ENCODE peak calls at places on chromosomes 3 and 15, in seven cellular contexts. One of them, this sample, is unnamed.
A peak's percentile ranks its signal among the peaks of the same experiment; 100 is the strongest.

GRCh38 chr3:47128110-47128509 is 35.8 kb downstream of the SETD2 start:
- DNase-seq in heart left ventricle: no peak
- DNase-seq in right lobe of liver: no peak
- DNase-seq in lower lobe of right lung: no peak
- DNase-seq in esophagus squamous epithelium: no peak
- DNase-seq in tibial artery: no peak
- DNase-seq in CD8-positive, alpha-beta T cell: no peak
- DNase-seq in this sample: no peak

GRCh38 chr15:81097893-81098280 is 36.2 kb upstream of the CFAP161 start:
- DNase-seq in CD8-positive, alpha-beta T cell: no peak
- DNase-seq in tibial artery: no peak
- DNase-seq in heart left ventricle: no peak
- DNase-seq in right lobe of liver: no peak
- DNase-seq in esophagus squamous epithelium: no peak
- DNase-seq in lower lobe of right lung: no peak
- DNase-seq in this sample: no peak

GRCh38 chr3:152298393-152299242 is 29.9 kb downstream of the MBNL1 start:
- DNase-seq in esophagus squamous epithelium: peak; percentile 5
- DNase-seq in tibial artery: no peak
- DNase-seq in right lobe of liver: peak; percentile 69
- DNase-seq in lower lobe of right lung: no peak
- DNase-seq in heart left ventricle: peak; percentile 48
- DNase-seq in CD8-positive, alpha-beta T cell: no peak
- DNase-seq in this sample: no peak

GRCh38 chr3:134677196-134677986 is 26.6 kb upstream of the KY start:
- DNase-seq in right lobe of liver: no peak
- DNase-seq in esophagus squamous epithelium: no peak
- DNase-seq in heart left ventricle: peak; percentile 63
- DNase-seq in lower lobe of right lung: peak; percentile 51
- DNase-seq in tibial artery: no peak
- DNase-seq in CD8-positive, alpha-beta T cell: no peak
- DNase-seq in this sample: no peak

GRCh38 chr3:120459196-120459595 is 8.4 kb upstream of the FSTL1 start:
- DNase-seq in right lobe of liver: no peak
- DNase-seq in esophagus squamous epithelium: no peak
- DNase-seq in lower lobe of right lung: no peak
- DNase-seq in tibial artery: no peak
- DNase-seq in CD8-positive, alpha-beta T cell: no peak
- DNase-seq in heart left ventricle: no peak
- DNase-seq in this sample: no peak

GRCh38 chr3:42133500-42134298 is 42.5 kb downstream of the TRAK1 start:
- DNase-seq in tibial artery: no peak
- DNase-seq in lower lobe of right lung: no peak
- DNase-seq in right lobe of liver: no peak
- DNase-seq in esophagus squamous epithelium: no peak
- DNase-seq in CD8-positive, alpha-beta T cell: no peak
- DNase-seq in heart left ventricle: no peak
- DNase-seq in this sample: no peak

GRCh38 chr3:55416381-55416821 is 70.7 kb downstream of the WNT5A start:
- DNase-seq in lower lobe of right lung: no peak
- DNase-seq in heart left ventricle: no peak
- DNase-seq in CD8-positive, alpha-beta T cell: no peak
- DNase-seq in right lobe of liver: no peak
- DNase-seq in tibial artery: no peak
- DNase-seq in esophagus squamous epithelium: no peak
- DNase-seq in this sample: no peak

GRCh38 chr3:9715764-9716437 is 12.3 kb downstream of the CPNE9 start:
- DNase-seq in right lobe of liver: no peak
- DNase-seq in CD8-positive, alpha-beta T cell: no peak
- DNase-seq in tibial artery: peak; percentile 89
- DNase-seq in esophagus squamous epithelium: no peak
- DNase-seq in heart left ventricle: peak; percentile 77
- DNase-seq in lower lobe of right lung: peak; percentile 74
- DNase-seq in this sample: no peak

GRCh38 chr3:186969607-186970006 is 39.3 kb downstream of the ST6GAL1 start:
- DNase-seq in tibial artery: no peak
- DNase-seq in esophagus squamous epithelium: no peak
- DNase-seq in right lobe of liver: no peak
- DNase-seq in CD8-positive, alpha-beta T cell: no peak
- DNase-seq in heart left ventricle: no peak
- DNase-seq in lower lobe of right lung: no peak
- DNase-seq in this sample: no peak

GRCh38 chr15:98070132-98070531 is 109.6 kb downstream of the ARRDC4 start:
- DNase-seq in lower lobe of right lung: no peak
- DNase-seq in esophagus squamous epithelium: no peak
- DNase-seq in tibial artery: no peak
- DNase-seq in right lobe of liver: no peak
- DNase-seq in heart left ventricle: no peak
- DNase-seq in CD8-positive, alpha-beta T cell: no peak
- DNase-seq in this sample: no peak

GRCh38 chr3:129836381-129837056 is 57.0 kb downstream of the TMCC1 start:
- DNase-seq in heart left ventricle: no peak
- DNase-seq in right lobe of liver: no peak
- DNase-seq in CD8-positive, alpha-beta T cell: no peak
- DNase-seq in tibial artery: no peak
- DNase-seq in lower lobe of right lung: no peak
- DNase-seq in esophagus squamous epithelium: no peak
- DNase-seq in this sample: no peak

GRCh38 chr3:180870008-180870733 is 42.3 kb upstream of the FXR1 start:
- DNase-seq in heart left ventricle: peak; percentile 42
- DNase-seq in CD8-positive, alpha-beta T cell: no peak
- DNase-seq in tibial artery: no peak
- DNase-seq in right lobe of liver: peak; percentile 56
- DNase-seq in esophagus squamous epithelium: no peak
- DNase-seq in lower lobe of right lung: no peak
- DNase-seq in this sample: no peak

GRCh38 chr3:156211583-156211982 is 91.2 kb downstream of the KCNAB1 start:
- DNase-seq in heart left ventricle: no peak
- DNase-seq in esophagus squamous epithelium: no peak
- DNase-seq in CD8-positive, alpha-beta T cell: no peak
- DNase-seq in lower lobe of right lung: no peak
- DNase-seq in right lobe of liver: no peak
- DNase-seq in tibial artery: no peak
- DNase-seq in this sample: no peak

GRCh38 chr3:107407355-107407754 is 30.1 kb downstream of the CCDC54 start:
- DNase-seq in lower lobe of right lung: no peak
- DNase-seq in heart left ventricle: no peak
- DNase-seq in right lobe of liver: no peak
- DNase-seq in CD8-positive, alpha-beta T cell: no peak
- DNase-seq in tibial artery: no peak
- DNase-seq in esophagus squamous epithelium: no peak
- DNase-seq in this sample: no peak

GRCh38 chr3:105770410-105770809 is 98.4 kb downstream of the CBLB start:
- DNase-seq in CD8-positive, alpha-beta T cell: no peak
- DNase-seq in lower lobe of right lung: no peak
- DNase-seq in esophagus squamous epithelium: no peak
- DNase-seq in tibial artery: no peak
- DNase-seq in right lobe of liver: no peak
- DNase-seq in heart left ventricle: no peak
- DNase-seq in this sample: no peak

GRCh38 chr3:159263750-159264561 is 462.1 kb downstream of the MFSD1 start:
- DNase-seq in right lobe of liver: no peak
- DNase-seq in heart left ventricle: no peak
- DNase-seq in lower lobe of right lung: no peak
- DNase-seq in tibial artery: no peak
- DNase-seq in CD8-positive, alpha-beta T cell: no peak
- DNase-seq in esophagus squamous epithelium: no peak
- DNase-seq in this sample: no peak

GRCh38 chr15:66653398-66653797 is 48.6 kb upstream of the SMAD6 start:
- DNase-seq in lower lobe of right lung: no peak
- DNase-seq in right lobe of liver: no peak
- DNase-seq in heart left ventricle: no peak
- DNase-seq in esophagus squamous epithelium: no peak
- DNase-seq in tibial artery: no peak
- DNase-seq in CD8-positive, alpha-beta T cell: no peak
- DNase-seq in this sample: no peak

GRCh38 chr3:171393032-171393744 is 67.0 kb downstream of the TNIK start:
- DNase-seq in tibial artery: no peak
- DNase-seq in CD8-positive, alpha-beta T cell: no peak
- DNase-seq in heart left ventricle: no peak
- DNase-seq in esophagus squamous epithelium: no peak
- DNase-seq in right lobe of liver: no peak
- DNase-seq in lower lobe of right lung: no peak
- DNase-seq in this sample: no peak

GRCh38 chr3:20837676-20838302 is 651.8 kb upstream of the SGO1 start:
- DNase-seq in heart left ventricle: no peak
- DNase-seq in lower lobe of right lung: no peak
- DNase-seq in CD8-positive, alpha-beta T cell: no peak
- DNase-seq in tibial artery: no peak
- DNase-seq in right lobe of liver: no peak
- DNase-seq in esophagus squamous epithelium: no peak
- DNase-seq in this sample: no peak

GRCh38 chr3:111691293-111691909 is 96.3 kb upstream of the ZBED2 start:
- DNase-seq in CD8-positive, alpha-beta T cell: no peak
- DNase-seq in right lobe of liver: no peak
- DNase-seq in lower lobe of right lung: no peak
- DNase-seq in tibial artery: no peak
- DNase-seq in esophagus squamous epithelium: no peak
- DNase-seq in heart left ventricle: no peak
- DNase-seq in this sample: no peak

GRCh38 chr15:31511707-31512310 is 185.2 kb downstream of the KLF13 start:
- DNase-seq in tibial artery: no peak
- DNase-seq in heart left ventricle: no peak
- DNase-seq in esophagus squamous epithelium: no peak
- DNase-seq in lower lobe of right lung: no peak
- DNase-seq in CD8-positive, alpha-beta T cell: no peak
- DNase-seq in right lobe of liver: no peak
- DNase-seq in this sample: no peak

GRCh38 chr15:101669744-101670143 is 17.6 kb upstream of the TM2D3 start:
- DNase-seq in heart left ventricle: no peak
- DNase-seq in CD8-positive, alpha-beta T cell: no peak
- DNase-seq in lower lobe of right lung: no peak
- DNase-seq in tibial artery: no peak
- DNase-seq in esophagus squamous epithelium: no peak
- DNase-seq in right lobe of liver: no peak
- DNase-seq in this sample: no peak
- H3K36me3 ChIP-seq in heart left ventricle: peaks cover 41% of the 10 kb centered on the region
- H3K36me3 ChIP-seq in CD8-positive, alpha-beta T cell: peaks cover 28% of the 10 kb centered on the region
- H3K36me3 ChIP-seq in lower lobe of right lung: peaks cover 50% of the 10 kb centered on the region
- H3K36me3 ChIP-seq in tibial artery: peaks cover 62% of the 10 kb centered on the region
- H3K36me3 ChIP-seq in esophagus squamous epithelium: peaks cover 76% of the 10 kb centered on the region
- H3K36me3 ChIP-seq in right lobe of liver: peaks cover 4% of the 10 kb centered on the region
- H3K36me3 ChIP-seq in this sample: peaks cover 61% of the 10 kb centered on the region

GRCh38 chr3:40185029-40185695 is 124.3 kb upstream of the EIF1B start:
- DNase-seq in CD8-positive, alpha-beta T cell: no peak
- DNase-seq in tibial artery: no peak
- DNase-seq in heart left ventricle: no peak
- DNase-seq in esophagus squamous epithelium: no peak
- DNase-seq in lower lobe of right lung: no peak
- DNase-seq in right lobe of liver: no peak
- DNase-seq in this sample: no peak
- H3K27me3 ChIP-seq in CD8-positive, alpha-beta T cell: no peaks in the 10 kb centered on the region
- H3K27me3 ChIP-seq in tibial artery: no peaks in the 10 kb centered on the region
- H3K27me3 ChIP-seq in heart left ventricle: no peaks in the 10 kb centered on the region
- H3K27me3 ChIP-seq in esophagus squamous epithelium: no peaks in the 10 kb centered on the region
- H3K27me3 ChIP-seq in lower lobe of right lung: no peaks in the 10 kb centered on the region
- H3K27me3 ChIP-seq in right lobe of liver: no peaks in the 10 kb centered on the region
- H3K27me3 ChIP-seq in this sample: no peaks in the 10 kb centered on the region

GRCh38 chr3:14145670-14146380 is 21.0 kb downstream of the TMEM43 start:
- DNase-seq in tibial artery: no peak
- DNase-seq in right lobe of liver: no peak
- DNase-seq in esophagus squamous epithelium: no peak
- DNase-seq in CD8-positive, alpha-beta T cell: no peak
- DNase-seq in lower lobe of right lung: no peak
- DNase-seq in heart left ventricle: no peak
- DNase-seq in this sample: no peak

GRCh38 chr3:14145236-14145635 is 20.4 kb downstream of the TMEM43 start:
- DNase-seq in esophagus squamous epithelium: no peak
- DNase-seq in CD8-positive, alpha-beta T cell: no peak
- DNase-seq in tibial artery: no peak
- DNase-seq in lower lobe of right lung: no peak
- DNase-seq in right lobe of liver: no peak
- DNase-seq in heart left ventricle: no peak
- DNase-seq in this sample: no peak

GRCh38 chr3:14143271-14143605 is 18.4 kb downstream of the TMEM43 start:
- DNase-seq in lower lobe of right lung: no peak
- DNase-seq in right lobe of liver: no peak
- DNase-seq in tibial artery: no peak
- DNase-seq in CD8-positive, alpha-beta T cell: no peak
- DNase-seq in heart left ventricle: no peak
- DNase-seq in esophagus squamous epithelium: no peak
- DNase-seq in this sample: no peak

GRCh38 chr3:14143826-14144225 is 19.0 kb downstream of the TMEM43 start:
- DNase-seq in right lobe of liver: no peak
- DNase-seq in tibial artery: peak; percentile 82
- DNase-seq in lower lobe of right lung: no peak
- DNase-seq in esophagus squamous epithelium: no peak
- DNase-seq in CD8-positive, alpha-beta T cell: no peak
- DNase-seq in heart left ventricle: no peak
- DNase-seq in this sample: no peak

DNA sequence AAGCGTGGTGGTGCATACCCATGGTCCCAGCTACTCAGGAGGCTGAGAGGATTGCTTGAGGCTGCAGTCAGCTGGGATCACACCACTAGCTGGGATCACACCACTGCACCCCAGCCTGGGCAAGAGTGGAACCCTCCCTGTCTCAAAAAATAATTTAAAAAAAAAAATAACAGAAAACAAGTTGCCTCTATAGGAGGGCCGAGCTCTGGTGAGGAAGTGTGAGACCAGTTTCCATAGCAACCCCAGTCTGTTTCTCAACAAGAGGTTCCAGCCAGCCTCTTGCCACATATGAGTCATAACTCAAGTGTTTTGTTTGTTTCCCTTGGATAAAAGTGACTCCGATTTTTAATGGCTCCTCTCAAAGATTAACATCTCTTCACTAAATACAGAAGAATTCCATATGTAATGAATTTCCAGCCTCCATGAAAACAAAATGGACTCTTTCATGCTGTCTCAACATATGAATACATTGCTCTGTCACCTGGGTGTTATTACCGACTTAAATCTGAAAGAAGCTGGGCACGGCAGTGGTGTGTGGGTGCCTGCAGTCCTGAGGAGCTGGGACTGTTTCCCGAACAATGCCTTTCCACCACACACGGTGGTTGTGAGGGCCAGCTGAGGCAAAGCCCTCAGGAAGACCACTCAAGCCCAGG is 19.7 kb downstream of the TMEM43 start:
- DNase-seq in right lobe of liver: no peak
- DNase-seq in heart left ventricle: peak; percentile 73
- DNase-seq in CD8-positive, alpha-beta T cell: peak; percentile 57
- DNase-seq in tibial artery: peak; percentile 89
- DNase-seq in lower lobe of right lung: peak; percentile 69
- DNase-seq in esophagus squamous epithelium: peak; percentile 40
- DNase-seq in this sample: no peak
- H3K36me3 ChIP-seq in right lobe of liver: peaks cover 22% of the 10 kb centered on the region
- H3K36me3 ChIP-seq in heart left ventricle: peaks cover 70% of the 10 kb centered on the region
- H3K36me3 ChIP-seq in CD8-positive, alpha-beta T cell: peaks cover 4% of the 10 kb centered on the region
- H3K36me3 ChIP-seq in tibial artery: peaks cover 59% of the 10 kb centered on the region
- H3K36me3 ChIP-seq in lower lobe of right lung: peaks cover 75% of the 10 kb centered on the region
- H3K36me3 ChIP-seq in esophagus squamous epithelium: peaks cover 82% of the 10 kb centered on the region
- H3K36me3 ChIP-seq in this sample: peaks cover 32% of the 10 kb centered on the region

DNA sequence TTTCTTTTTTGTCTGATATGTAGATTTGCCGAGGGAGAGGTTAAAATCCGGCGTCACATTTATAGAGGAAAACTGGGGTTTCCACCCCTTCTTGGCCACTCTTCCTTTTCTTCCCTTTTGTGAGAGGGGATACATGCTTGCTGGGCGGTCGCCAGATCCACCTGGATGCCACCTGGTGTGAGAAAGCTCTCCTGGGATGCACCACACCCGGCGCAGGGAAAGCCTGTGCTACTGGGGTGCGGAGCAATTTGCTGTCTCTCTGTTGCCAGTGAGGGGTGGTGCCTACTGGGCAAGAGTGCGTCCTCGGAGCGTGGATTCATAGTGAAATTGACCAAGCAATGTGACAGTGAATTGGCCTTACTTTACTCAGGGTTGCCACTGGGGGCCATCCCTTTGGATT is 2.5 kb upstream of the RGMA start:
- DNase-seq in tibial artery: no peak
- DNase-seq in right lobe of liver: no peak
- DNase-seq in esophagus squamous epithelium: no peak
- DNase-seq in heart left ventricle: no peak
- DNase-seq in CD8-positive, alpha-beta T cell: no peak
- DNase-seq in lower lobe of right lung: no peak
- DNase-seq in this sample: no peak
- H3K27me3 ChIP-seq in tibial artery: no peaks in the 10 kb centered on the region
- H3K27me3 ChIP-seq in right lobe of liver: peaks cover 21% of the 10 kb centered on the region
- H3K27me3 ChIP-seq in esophagus squamous epithelium: no peaks in the 10 kb centered on the region
- H3K27me3 ChIP-seq in heart left ventricle: no peaks in the 10 kb centered on the region
- H3K27me3 ChIP-seq in CD8-positive, alpha-beta T cell: peaks cover 15% of the 10 kb centered on the region
- H3K27me3 ChIP-seq in lower lobe of right lung: peaks cover 39% of the 10 kb centered on the region
- H3K27me3 ChIP-seq in this sample: peaks cover 19% of the 10 kb centered on the region

This sample was measured in upper lobe of left lung.